ENCODE peak calls at places on chromosomes 12 and 14, in ten cellular contexts. N is HT-29; E is NK-92 treated with Interleukin-12 subunit alpha and Interleukin-12 subunit beta, amount 100 ng/mL, for 24 hours; J is stimulated activated CD8-positive, alpha-beta memory T cell treated with anti-CD3 and anti-CD28 coated beads, Interleukin-4, amount 100 ng/mL, for 1 hour; Z is lung microvascular endothelial cell; H is tibial nerve; Q is substantia nigra; B is SIG-M5; F is cardiac septum; G is left kidney. I is an unnamed sample.

GRCh38 chr12:54029529-54030441 is 1.5 kb downstream of the HOXC6 start:
- DNase-seq in N (no peak), E (no peak), J (no peak), Z (no peak), H (no peak), Q (no peak), B (no peak), F (no peak), G (peak), I (no peak)

GRCh38 chr14:79730911-79731310 is 480.4 kb downstream of the DIO2 start:
- DNase-seq in N (no peak), E (no peak), J (no peak), Z (no peak), H (no peak), Q (no peak), B (no peak), F (no peak), G (no peak), I (no peak)

GRCh38 chr14:99654235-99655000 is 9.5 kb downstream of the HHIPL1 start:
- DNase-seq in N (peak), E (no peak), J (no peak), Z (peak), H (peak), Q (no peak), B (no peak), F (no peak), G (no peak), I (peak)

GRCh38 chr14:99538733-99539132 is 57.5 kb downstream of the CCNK start:
- DNase-seq in N (no peak), E (no peak), J (no peak), Z (no peak), H (no peak), Q (no peak), B (no peak), F (no peak), G (no peak), I (no peak)

GRCh38 chr12:24948452-24948815 is 467 bp downstream of the BCAT1 start:
- DNase-seq in N (no peak), E (no peak), J (no peak), Z (peak), H (no peak), Q (no peak), B (no peak), F (no peak), G (peak), I (no peak)

GRCh38 chr14:106276326-106277267 is 750.2 kb downstream of the TMEM121 start:
- DNase-seq in N (no peak), E (peak), J (no peak), Z (no peak), H (no peak), Q (no peak), B (no peak), F (no peak), G (no peak), I (no peak)

GRCh38 chr12:42421844-42422779 is 96.1 kb downstream of the PPHLN1 start:
- DNase-seq in N (no peak), E (no peak), J (no peak), Z (peak), H (no peak), Q (no peak), B (no peak), F (no peak), G (peak), I (no peak)

GRCh38 chr12:59070534-59070933 is 150.2 kb upstream of the LRIG3 start:
- DNase-seq in N (no peak), E (no peak), J (no peak), Z (peak), H (no peak), Q (no peak), B (no peak), F (no peak), G (no peak), I (no peak)

GRCh38 chr14:92532490-92533163 is 19.0 kb downstream of the RIN3 start:
- DNase-seq in N (no peak), E (no peak), J (no peak), Z (no peak), H (no peak), Q (no peak), B (no peak), F (no peak), G (no peak), I (no peak)

GRCh38 chr14:52235434-52235833 is 32.1 kb upstream of the PTGDR start:
- DNase-seq in N (no peak), E (no peak), J (no peak), Z (no peak), H (no peak), Q (no peak), B (no peak), F (no peak), G (no peak), I (no peak)

GRCh38 chr12:57190037-57190436 is 26.6 kb upstream of the NXPH4 start:
- DNase-seq in N (no peak), E (no peak), J (no peak), Z (peak), H (no peak), Q (no peak), B (no peak), F (no peak), G (no peak), I (no peak)

GRCh38 chr14:64442300-64442988 is 22.9 kb upstream of the AKAP5 start:
- DNase-seq in N (no peak), E (no peak), J (no peak), Z (no peak), H (no peak), Q (no peak), B (no peak), F (no peak), G (peak), I (no peak)

GRCh38 chr12:89085421-89085820 is 266.9 kb downstream of the DUSP6 start:
- DNase-seq in N (no peak), E (no peak), J (no peak), Z (peak), H (no peak), Q (no peak), B (no peak), F (no peak), G (no peak), I (no peak)

GRCh38 chr12:96033549-96034389 is 1.6 kb downstream of the LTA4H start:
- DNase-seq in N (peak), E (no peak), J (no peak), Z (peak), H (no peak), Q (no peak), B (no peak), F (no peak), G (no peak), I (no peak)

GRCh38 chr12:92602476-92602875 is 100.3 kb upstream of the PLEKHG7 start:
- DNase-seq in N (peak), E (no peak), J (no peak), Z (peak), H (no peak), Q (no peak), B (no peak), F (no peak), G (no peak), I (peak)

GRCh38 chr14:36517242-36518030 is 2.6 kb downstream of the NKX2-1 start:
- DNase-seq in N (no peak), E (no peak), J (no peak), Z (no peak), H (no peak), Q (no peak), B (no peak), F (no peak), G (peak), I (no peak)

GRCh38 chr12:56084958-56085543 is 5.1 kb downstream of the ERBB3 start:
- DNase-seq in N (peak), E (no peak), J (no peak), Z (peak), H (no peak), Q (peak), B (no peak), F (no peak), G (no peak), I (peak)

GRCh38 chr12:127293507-127294310 is 973.3 kb upstream of the TMEM132C start:
- DNase-seq in N (peak), E (no peak), J (no peak), Z (peak), H (peak), Q (peak), B (no peak), F (peak), G (peak), I (peak)

GRCh38 chr14:68593806-68594536 is 198.9 kb downstream of the ZFP36L1 start:
- DNase-seq in N (no peak), E (no peak), J (no peak), Z (no peak), H (no peak), Q (no peak), B (no peak), F (no peak), G (peak), I (no peak)

I was measured in SK-MEL-5.